ENCODE peak calls at places on chromosomes 4 and X, in five cellular contexts. One of them, this sample, is unnamed.

GRCh38 chr4:11529625-11530201 is 101.0 kb upstream of the HS3ST1 start:
- DNase-seq in astrocyte of the spinal cord: peak; percentile 81
- DNase-seq in effector memory CD4-positive, alpha-beta T cell: no peak
- DNase-seq in chondrocyte: no peak
- DNase-seq in iris pigment epithelial cell: peak; percentile 45
- DNase-seq in this sample: peak; percentile 93

GRCh38 chrX:21375795-21376069 is 1.5 kb downstream of the CNKSR2 start:
- DNase-seq in astrocyte of the spinal cord: no peak
- DNase-seq in chondrocyte: no peak
- DNase-seq in iris pigment epithelial cell: no peak
- DNase-seq in effector memory CD4-positive, alpha-beta T cell: no peak
- DNase-seq in this sample: no peak

GRCh38 chr4:188778880-188779279 is 639.6 kb downstream of the TRIML1 start:
- DNase-seq in astrocyte of the spinal cord: peak; percentile 10
- DNase-seq in iris pigment epithelial cell: peak; percentile 46
- DNase-seq in chondrocyte: no peak
- DNase-seq in effector memory CD4-positive, alpha-beta T cell: no peak
- DNase-seq in this sample: peak; percentile 39

GRCh38 chr4:99749445-99750391 is 66.9 kb upstream of the DAPP1 start:
- DNase-seq in effector memory CD4-positive, alpha-beta T cell: no peak
- DNase-seq in chondrocyte: no peak
- DNase-seq in iris pigment epithelial cell: no peak
- DNase-seq in astrocyte of the spinal cord: no peak
- DNase-seq in this sample: no peak

GRCh38 chr4:91830681-91831395 is 472.9 kb upstream of the GRID2 start:
- DNase-seq in iris pigment epithelial cell: no peak
- DNase-seq in astrocyte of the spinal cord: no peak
- DNase-seq in chondrocyte: no peak
- DNase-seq in effector memory CD4-positive, alpha-beta T cell: no peak
- DNase-seq in this sample: no peak

GRCh38 chr4:106369456-106370060 is 980 bp upstream of the GIMD1 start:
- DNase-seq in chondrocyte: no peak
- DNase-seq in iris pigment epithelial cell: peak; percentile 89
- DNase-seq in astrocyte of the spinal cord: peak; percentile 88
- DNase-seq in effector memory CD4-positive, alpha-beta T cell: no peak
- DNase-seq in this sample: peak; percentile 78

GRCh38 chr4:115871596-115871995 is 758.2 kb upstream of the NDST4 start:
- DNase-seq in effector memory CD4-positive, alpha-beta T cell: no peak
- DNase-seq in astrocyte of the spinal cord: no peak
- DNase-seq in iris pigment epithelial cell: no peak
- DNase-seq in chondrocyte: no peak
- DNase-seq in this sample: no peak

GRCh38 chrX:1421433-1422134 is 29.7 kb upstream of the SLC25A6 start:
- DNase-seq in chondrocyte: peak; percentile 42
- DNase-seq in effector memory CD4-positive, alpha-beta T cell: no peak
- DNase-seq in iris pigment epithelial cell: no peak
- DNase-seq in astrocyte of the spinal cord: no peak
- DNase-seq in this sample: no peak

GRCh38 chr4:41120297-41121217 is 93.8 kb downstream of the APBB2 start:
- DNase-seq in chondrocyte: no peak
- DNase-seq in iris pigment epithelial cell: peak; percentile 69
- DNase-seq in effector memory CD4-positive, alpha-beta T cell: no peak
- DNase-seq in astrocyte of the spinal cord: peak; percentile 72
- DNase-seq in this sample: no peak

GRCh38 chrX:112849010-112849409 is 8.4 kb upstream of the AMOT start:
- DNase-seq in effector memory CD4-positive, alpha-beta T cell: no peak
- DNase-seq in astrocyte of the spinal cord: no peak
- DNase-seq in chondrocyte: no peak
- DNase-seq in iris pigment epithelial cell: no peak
- DNase-seq in this sample: peak; percentile 30